ENCODE peak calls at places on chromosomes 4 and X, in four cellular contexts. U is right lobe of liver, S is HFFc6, M is A549. V is an unnamed sample.

GRCh38 chr4:147453561-147454141 is 27.2 kb upstream of the EDNRA start:
- DNase-seq in M (no peak), U (no peak), S (no peak), V (peak; percentile 7)

GRCh38 chr4:125004676-125005075 is 292.1 kb upstream of the ANKRD50 start:
- DNase-seq in M (no peak), S (no peak), U (no peak), V (no peak)

GRCh38 chrX:9832811-9833210 is 46.6 kb downstream of the SHROOM2 start:
- DNase-seq in S (no peak), M (no peak), U (no peak), V (no peak)

GRCh38 chrX:47098746-47099145 is 20.5 kb downstream of the RGN start:
- DNase-seq in M (no peak), U (no peak), S (no peak), V (no peak)

GRCh38 chrX:145751943-145752342 is 65.7 kb upstream of the SLITRK2 start:
- DNase-seq in U (no peak), S (no peak), M (no peak), V (no peak)

GRCh38 chr4:155742310-155743015 is 16.4 kb upstream of the GUCY1B1 start:
- DNase-seq in S (no peak), M (no peak), U (no peak), V (no peak)

GRCh38 chr4:85677286-85677685 is 202.3 kb downstream of the ARHGAP24 start:
- DNase-seq in U (no peak), M (no peak), S (no peak), V (no peak)

GRCh38 chrX:107601326-107601725 is 27.0 kb upstream of the PRPS1 start:
- DNase-seq in U (no peak), S (no peak), M (no peak), V (no peak)

GRCh38 chr4:24971192-24971591 is 58.4 kb upstream of the CCDC149 start:
- DNase-seq in U (no peak), M (no peak), S (no peak), V (peak; percentile 38)

GRCh38 chr4:13627185-13627605 is 330 bp downstream of the BOD1L1 start:
- DNase-seq in M (no peak), U (peak; percentile 31), S (no peak), V (no peak)

GRCh38 chr4:140943486-140943885 is 187.3 kb upstream of the TBC1D9 start:
- DNase-seq in S (peak; percentile 52), M (no peak), U (no peak), V (no peak)
- TF ChIP-seq CTCF in S (no peak), M (no peak), U (no peak), V (no peak)

GRCh38 chrX:114615765-114616164 is 31.9 kb downstream of the HTR2C start:
- DNase-seq in M (no peak), S (no peak), U (no peak), V (no peak)

GRCh38 chrX:114619874-114620273 is 36.0 kb downstream of the HTR2C start:
- DNase-seq in M (no peak), U (no peak), S (no peak), V (peak; percentile 16)
- TF ChIP-seq CTCF in M (no peak), U (peak; percentile 48), S (peak; percentile 67), V (peak; percentile 34)

GRCh38 chr4:1277667-1278335 is 11.9 kb upstream of the MAEA start:
- DNase-seq in M (no peak), U (no peak), S (peak; percentile 5), V (no peak)

GRCh38 chr4:1274871-1275270 is 14.8 kb upstream of the MAEA start:
- DNase-seq in U (no peak), M (no peak), S (no peak), V (no peak)

GRCh38 chr4:1276984-1277383 is 12.7 kb upstream of the MAEA start:
- DNase-seq in U (no peak), S (no peak), M (no peak), V (no peak)

GRCh38 chr4:1279253-1279652 is 10.4 kb upstream of the MAEA start:
- DNase-seq in U (no peak), S (no peak), M (no peak), V (no peak)

DNA sequence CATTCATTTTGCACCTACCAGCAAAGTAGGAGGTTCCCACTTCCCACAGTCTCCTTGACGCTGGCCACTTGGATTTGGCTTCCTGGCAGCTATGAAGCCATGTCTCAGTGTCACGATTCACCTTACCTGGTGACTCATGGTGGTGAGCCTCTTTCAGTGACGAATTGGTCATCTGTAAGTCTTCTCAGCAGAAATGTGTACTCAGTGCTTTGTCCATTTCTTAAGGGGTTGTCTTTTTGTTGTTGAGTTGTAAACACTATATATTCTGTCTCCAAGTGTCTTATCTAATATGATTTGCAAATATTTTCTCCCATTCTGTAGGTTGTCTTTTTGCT is 11.4 kb upstream of the MAEA start:
- DNase-seq in M (peak; percentile 38), U (no peak), S (peak; percentile 32), V (no peak)
- TF ChIP-seq CTCF in M (no peak), U (no peak), S (no peak), V (no peak)

DNA sequence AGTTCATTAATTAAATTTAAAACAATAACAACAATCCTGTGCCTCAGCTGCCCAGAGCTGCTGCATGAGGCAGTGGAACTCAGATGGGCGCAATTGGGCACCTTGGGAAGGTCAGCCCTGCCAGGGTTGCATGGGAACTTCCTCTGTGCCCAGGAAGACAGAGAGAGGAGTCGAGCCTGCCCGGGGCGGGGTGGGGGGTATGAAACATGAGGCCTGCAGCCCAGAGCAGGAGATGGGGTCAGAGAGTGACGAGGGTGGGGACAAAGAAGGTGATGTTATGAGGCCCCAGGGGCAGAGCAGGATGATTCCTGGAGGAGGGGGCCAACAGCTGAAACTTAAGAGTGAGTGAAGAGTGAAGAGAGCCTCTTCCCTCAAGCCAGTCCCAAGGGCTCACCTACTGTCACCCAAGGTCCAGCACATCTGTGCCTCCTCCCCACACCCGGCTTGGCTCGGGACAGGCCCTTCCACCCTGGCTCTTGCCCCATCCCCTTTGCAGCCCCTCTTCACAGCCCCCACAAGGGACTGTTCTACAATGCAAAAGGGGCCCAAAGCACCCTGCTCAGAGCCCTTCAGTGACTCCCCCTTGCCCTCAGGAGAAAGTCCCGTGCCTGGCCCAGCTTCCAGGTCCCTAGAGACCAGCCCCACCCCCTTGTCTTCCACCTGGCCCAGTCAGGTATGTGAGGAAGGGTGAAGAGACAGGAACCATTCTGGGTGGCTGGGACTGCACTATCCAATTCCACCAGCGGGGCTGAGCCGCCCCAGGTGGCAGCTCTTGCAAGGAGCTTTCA is 31.4 kb downstream of the HMX1 start:
- DNase-seq in M (no peak), U (peak; percentile 6), S (no peak), V (no peak)
- TF ChIP-seq CTCF in M (no peak), U (no peak), S (no peak), V (no peak)

DNA sequence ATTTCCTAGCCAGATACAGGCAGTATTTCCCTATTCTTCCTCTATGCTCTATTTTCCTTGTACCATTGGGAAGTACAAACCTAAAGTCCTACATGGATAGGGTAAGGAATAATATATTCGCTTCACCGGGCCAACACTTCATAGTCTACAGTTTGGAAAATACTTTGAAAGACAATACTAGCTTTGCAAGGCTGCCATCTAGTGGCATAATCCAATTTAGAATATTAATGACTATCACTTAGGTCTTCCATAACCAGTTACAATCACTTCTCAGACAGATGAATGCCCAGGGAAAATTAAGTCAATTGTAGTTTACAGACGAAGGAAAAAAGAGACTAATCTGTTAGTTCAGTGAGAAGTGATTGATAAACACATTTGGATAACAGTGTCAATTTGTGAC is 141.0 kb upstream of the FAM47C start:
- DNase-seq in M (peak; percentile 2), U (no peak), S (peak; percentile 9), V (peak; percentile 14)
- TF ChIP-seq CTCF in M (peak; percentile 54), U (peak; percentile 77), S (peak; percentile 73), V (peak; percentile 40)

DNA sequence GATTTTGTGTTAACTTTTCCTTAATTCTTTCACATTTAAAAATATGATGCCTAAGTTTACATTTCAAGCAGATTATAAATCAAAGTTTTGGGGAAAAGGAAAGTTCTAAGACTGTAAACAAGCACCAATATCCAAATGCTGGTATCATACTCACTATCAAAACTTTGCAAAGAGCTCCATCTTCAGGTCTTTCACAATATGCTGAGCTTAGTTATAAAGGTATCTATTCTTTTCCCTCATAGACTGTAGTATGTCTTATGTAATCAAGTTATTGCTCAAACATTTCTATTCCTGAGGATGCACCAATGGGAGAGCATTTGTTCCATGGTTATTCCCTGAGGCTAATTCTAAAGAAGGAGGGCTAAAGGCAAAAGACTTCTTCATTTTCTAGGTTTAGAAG is 207.9 kb upstream of the FAM241A start:
- DNase-seq in M (peak; percentile 6), S (peak; percentile 35), U (no peak), V (no peak)
- TF ChIP-seq CTCF in M (peak; percentile 50), S (peak; percentile 74), U (peak; percentile 44), V (no peak)

GRCh38 chr4:121824171-121824527 is 466 bp upstream of the CCNA2 start:
- DNase-seq in M (no peak), S (no peak), U (no peak), V (no peak)

GRCh38 chr4:121824950-121825349 is 1.3 kb upstream of the CCNA2 start:
- DNase-seq in U (no peak), S (no peak), M (no peak), V (no peak)

GRCh38 chr4:121823505-121824170 is at the start of gene CCNA2:
- DNase-seq in M (peak; percentile 82), S (peak; percentile 96), U (peak; percentile 95), V (peak; percentile 88)

GRCh38 chr4:121822047-121822446 is 1.6 kb downstream of the CCNA2 start:
- DNase-seq in M (no peak), U (no peak), S (no peak), V (no peak)

DNA sequence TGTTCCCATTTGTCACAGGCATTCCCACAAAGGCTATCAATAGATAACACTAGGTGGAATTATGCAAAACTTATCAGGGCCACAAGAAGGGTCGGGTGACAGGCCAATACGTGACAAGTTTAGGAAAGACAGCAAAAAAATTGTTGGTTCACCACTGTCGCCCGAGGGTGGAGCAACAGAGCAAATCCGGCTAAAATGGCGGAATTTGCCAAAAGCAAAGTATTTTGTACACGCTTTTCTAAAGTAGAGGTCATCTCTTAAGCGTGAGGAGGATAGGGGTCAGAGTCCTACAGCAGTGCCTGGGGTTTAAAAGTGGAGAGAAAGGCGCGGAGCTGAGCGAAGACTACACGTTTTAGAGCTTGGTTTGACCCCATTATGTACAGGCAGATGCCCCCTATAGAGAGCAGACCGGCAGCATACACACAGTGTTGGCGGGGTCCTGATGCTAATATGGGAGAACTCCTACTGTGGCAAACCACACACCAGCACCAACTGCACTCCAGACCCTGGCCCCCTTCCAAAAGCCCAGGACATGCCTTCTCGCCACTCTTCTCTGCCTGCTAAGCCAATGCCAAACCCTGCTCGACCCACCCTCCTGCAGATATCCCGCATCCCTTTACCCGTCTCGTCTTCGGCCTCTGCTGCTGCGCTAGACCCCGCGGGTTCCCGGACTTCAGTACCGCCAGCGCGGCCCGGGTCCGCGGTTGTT is 733 bp downstream of the CCNA2 start:
- DNase-seq in U (no peak), S (peak; percentile 41), M (peak; percentile 23), V (peak; percentile 9)
- TF ChIP-seq CTCF in U (no peak), S (peak; percentile 55), M (no peak), V (no peak)

DNA sequence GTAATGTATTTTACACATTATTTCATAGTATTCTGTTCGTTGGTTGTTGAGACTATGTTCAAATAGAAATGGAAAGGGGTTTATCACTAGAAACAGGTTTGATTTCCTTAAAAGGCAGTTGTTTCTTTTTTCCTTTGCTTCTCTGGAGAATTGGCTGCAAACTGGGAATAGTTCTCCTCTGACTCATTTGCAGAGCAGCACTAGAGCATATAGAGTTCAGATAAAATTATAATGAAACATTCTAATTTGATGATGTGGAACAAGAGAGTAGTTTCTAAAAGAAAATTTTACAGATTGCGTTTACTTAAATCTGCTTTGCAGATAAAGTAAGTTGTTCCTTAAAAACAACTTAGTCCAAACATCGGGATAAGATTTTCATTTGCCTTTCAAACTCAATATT is 29.7 kb downstream of the SYNPO2 start:
- DNase-seq in M (no peak), S (peak; percentile 79), U (no peak), V (no peak)
- TF ChIP-seq CTCF in M (no peak), S (no peak), U (no peak), V (no peak)

GRCh38 chr4:41177016-41177415 is 37.3 kb downstream of the APBB2 start:
- DNase-seq in U (no peak), S (peak; percentile 80), M (no peak), V (no peak)
- TF ChIP-seq CTCF in U (no peak), S (peak; percentile 37), M (no peak), V (no peak)